ENCODE peak calls at places on chromosomes 2 and 18, in four cellular contexts. One of them, this sample, is unnamed. For H3K4me1, the result is how much of the 10 kb centered on the place peaks cover.

GRCh38 chr2:239161711-239162140 is 239.1 kb downstream of the HDAC4 start:
- DNase-seq in IMR-90: no peak
- DNase-seq in ovary: no peak
- DNase-seq in uterus: peak
- DNase-seq in this sample: peak

GRCh38 chr18:79108520-79109215 is 39.5 kb downstream of the ATP9B start:
- DNase-seq in IMR-90: no peak
- DNase-seq in ovary: no peak
- DNase-seq in uterus: no peak
- DNase-seq in this sample: no peak

GRCh38 chr18:34932363-34932762 is 108.8 kb upstream of the MAPRE2 start:
- DNase-seq in uterus: no peak
- DNase-seq in IMR-90: no peak
- DNase-seq in ovary: no peak
- DNase-seq in this sample: no peak

GRCh38 chr2:17583166-17583565 is 42.7 kb downstream of the VSNL1 start:
- DNase-seq in uterus: no peak
- DNase-seq in IMR-90: no peak
- DNase-seq in ovary: no peak
- DNase-seq in this sample: peak

GRCh38 chr2:110829413-110830146 is 97.2 kb downstream of the ACOXL start:
- DNase-seq in ovary: no peak
- DNase-seq in uterus: no peak
- DNase-seq in IMR-90: no peak
- DNase-seq in this sample: no peak

GRCh38 chr2:200677721-200678532 is 92.1 kb downstream of the AOX1 start:
- DNase-seq in IMR-90: peak
- DNase-seq in ovary: peak
- DNase-seq in uterus: no peak
- DNase-seq in this sample: peak

GRCh38 chr2:230814616-230815015 is 50.1 kb upstream of the ITM2C start:
- DNase-seq in ovary: no peak
- DNase-seq in uterus: no peak
- DNase-seq in IMR-90: peak
- DNase-seq in this sample: no peak

GRCh38 chr2:239935789-239936758 is 89.1 kb downstream of the NDUFA10 start:
- DNase-seq in ovary: no peak
- DNase-seq in uterus: no peak
- DNase-seq in IMR-90: no peak
- DNase-seq in this sample: peak

GRCh38 chr2:42854207-42854818 is 61.9 kb upstream of the HAAO start:
- DNase-seq in ovary: peak
- DNase-seq in IMR-90: peak
- DNase-seq in uterus: peak
- DNase-seq in this sample: peak

GRCh38 chr18:44520981-44521672 is 159.6 kb upstream of the SETBP1 start:
- DNase-seq in IMR-90: no peak
- DNase-seq in uterus: no peak
- DNase-seq in ovary: no peak
- DNase-seq in this sample: no peak

GRCh38 chr2:54520687-54521086 is 64.6 kb downstream of the SPTBN1 start:
- DNase-seq in uterus: no peak
- DNase-seq in IMR-90: peak
- DNase-seq in ovary: no peak
- DNase-seq in this sample: no peak
- H3K4me1 ChIP-seq in uterus: under half
- H3K4me1 ChIP-seq in IMR-90: under half
- H3K4me1 ChIP-seq in ovary: under half
- H3K4me1 ChIP-seq in this sample: half or more

GRCh38 chr2:234025475-234025874 is 25.0 kb upstream of the SPP2 start:
- DNase-seq in ovary: no peak
- DNase-seq in IMR-90: no peak
- DNase-seq in uterus: no peak
- DNase-seq in this sample: no peak

GRCh38 chr2:234026693-234027254 is 23.7 kb upstream of the SPP2 start:
- DNase-seq in uterus: no peak
- DNase-seq in ovary: no peak
- DNase-seq in IMR-90: no peak
- DNase-seq in this sample: no peak

GRCh38 chr2:234027646-234028045 is 22.9 kb upstream of the SPP2 start:
- DNase-seq in ovary: no peak
- DNase-seq in IMR-90: no peak
- DNase-seq in uterus: no peak
- DNase-seq in this sample: no peak

GRCh38 chr2:234024304-234024703 is 26.2 kb upstream of the SPP2 start:
- DNase-seq in ovary: no peak
- DNase-seq in IMR-90: no peak
- DNase-seq in uterus: no peak
- DNase-seq in this sample: no peak

DNA sequence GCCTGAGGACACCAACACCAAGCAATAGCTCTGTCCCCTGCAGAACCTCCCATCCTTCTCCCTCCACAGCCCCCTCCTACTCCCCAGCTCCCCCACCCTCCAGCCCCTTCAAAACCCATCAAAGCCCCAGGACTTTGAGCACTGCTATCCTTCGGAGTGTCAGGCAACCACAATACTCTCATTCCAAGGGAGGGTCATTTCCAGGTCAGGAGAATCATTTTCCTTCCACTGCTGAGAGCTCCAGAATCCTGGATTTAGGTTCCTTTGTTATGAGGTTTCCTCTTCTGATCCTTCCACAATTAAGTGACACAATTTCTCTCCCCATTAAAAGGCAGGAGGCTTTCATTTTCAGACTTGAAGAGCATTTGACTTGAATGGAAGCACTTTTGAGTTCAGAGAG is 24.4 kb upstream of the SPP2 start:
- DNase-seq in ovary: no peak
- DNase-seq in uterus: no peak
- DNase-seq in IMR-90: peak
- DNase-seq in this sample: no peak
- H3K27ac ChIP-seq in ovary: no peak
- H3K27ac ChIP-seq in uterus: no peak
- H3K27ac ChIP-seq in IMR-90: no peak
- H3K27ac ChIP-seq in this sample: no peak

DNA sequence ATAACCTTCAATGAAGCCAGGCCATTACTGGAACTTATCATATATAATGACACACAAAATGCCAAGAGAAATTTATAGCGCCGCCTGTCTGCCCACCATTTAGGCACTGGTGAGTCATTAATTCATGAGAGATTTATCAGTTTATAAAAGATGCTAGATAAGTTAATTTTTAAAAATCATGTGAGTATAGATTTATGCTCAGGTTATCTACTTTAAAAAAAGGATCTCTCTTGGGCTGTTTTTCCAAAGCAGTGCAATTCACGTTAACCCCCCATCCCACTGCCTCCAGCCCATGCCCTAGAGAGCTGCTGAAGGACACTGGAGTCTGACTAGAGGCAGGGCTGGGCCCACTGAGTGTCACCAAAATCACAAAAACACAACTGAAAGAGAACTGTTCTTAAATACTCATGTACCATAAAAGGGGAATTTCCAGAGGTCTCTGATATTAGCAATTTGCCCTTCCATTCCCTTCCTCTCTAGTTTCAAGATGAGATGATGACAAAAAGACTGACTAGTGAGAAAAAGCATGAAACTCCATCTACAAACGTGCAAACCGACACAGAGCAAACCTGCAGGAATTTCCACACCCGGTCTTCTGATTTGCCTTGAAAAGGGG is 160.8 kb downstream of the BCL2 start:
- DNase-seq in IMR-90: no peak
- DNase-seq in ovary: no peak
- DNase-seq in uterus: no peak
- DNase-seq in this sample: no peak
- TF ChIP-seq CTCF in IMR-90: no peak
- TF ChIP-seq CTCF in ovary: no peak
- TF ChIP-seq CTCF in uterus: no peak
- TF ChIP-seq CTCF in this sample: no peak

GRCh38 chr2:174599310-174599941 is 1.8 kb upstream of the WIPF1 start:
- DNase-seq in IMR-90: no peak
- DNase-seq in uterus: no peak
- DNase-seq in ovary: no peak
- DNase-seq in this sample: no peak
- H3K4me1 ChIP-seq in IMR-90: under half
- H3K4me1 ChIP-seq in uterus: under half
- H3K4me1 ChIP-seq in ovary: under half
- H3K4me1 ChIP-seq in this sample: under half

GRCh38 chr2:33042226-33042625 is 95.5 kb downstream of the LTBP1 start:
- DNase-seq in ovary: no peak
- DNase-seq in IMR-90: no peak
- DNase-seq in uterus: no peak
- DNase-seq in this sample: no peak
- H3K27ac ChIP-seq in ovary: no peak
- H3K27ac ChIP-seq in IMR-90: no peak
- H3K27ac ChIP-seq in uterus: no peak
- H3K27ac ChIP-seq in this sample: no peak

GRCh38 chr2:46555646-46556205 is 76.4 kb downstream of the TMEM247 start:
- DNase-seq in ovary: no peak
- DNase-seq in uterus: no peak
- DNase-seq in IMR-90: no peak
- DNase-seq in this sample: no peak

GRCh38 chr2:46552528-46552927 is 73.2 kb downstream of the TMEM247 start:
- DNase-seq in IMR-90: no peak
- DNase-seq in uterus: no peak
- DNase-seq in ovary: no peak
- DNase-seq in this sample: no peak

GRCh38 chr2:46554381-46554780 is 75.0 kb downstream of the TMEM247 start:
- DNase-seq in IMR-90: no peak
- DNase-seq in ovary: no peak
- DNase-seq in uterus: no peak
- DNase-seq in this sample: peak

GRCh38 chr2:46557788-46558187 is 78.4 kb downstream of the TMEM247 start:
- DNase-seq in uterus: no peak
- DNase-seq in ovary: no peak
- DNase-seq in IMR-90: no peak
- DNase-seq in this sample: no peak

DNA sequence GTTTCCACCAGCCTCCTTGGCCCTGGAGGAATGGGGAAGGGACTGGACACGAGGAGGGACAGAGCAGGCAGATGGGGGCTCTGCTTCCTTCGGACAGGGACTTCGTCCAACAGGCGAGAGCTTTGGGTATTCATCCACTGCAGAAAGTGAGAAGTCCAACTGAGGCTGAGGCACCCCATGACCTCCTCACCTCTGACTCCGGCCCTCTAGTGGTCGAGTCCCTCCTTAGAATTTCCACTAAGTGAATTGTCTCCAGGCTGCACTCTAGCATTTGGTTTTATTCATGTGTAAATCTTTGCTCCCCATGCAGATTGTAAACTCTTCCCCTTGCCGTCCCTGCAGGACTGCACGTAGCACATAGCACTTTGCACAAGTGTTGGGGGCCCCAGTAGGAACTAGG is 75.6 kb downstream of the TMEM247 start:
- DNase-seq in ovary: no peak
- DNase-seq in IMR-90: no peak
- DNase-seq in uterus: no peak
- DNase-seq in this sample: no peak
- TF ChIP-seq CTCF in ovary: no peak
- TF ChIP-seq CTCF in IMR-90: no peak
- TF ChIP-seq CTCF in uterus: no peak
- TF ChIP-seq CTCF in this sample: peak

DNA sequence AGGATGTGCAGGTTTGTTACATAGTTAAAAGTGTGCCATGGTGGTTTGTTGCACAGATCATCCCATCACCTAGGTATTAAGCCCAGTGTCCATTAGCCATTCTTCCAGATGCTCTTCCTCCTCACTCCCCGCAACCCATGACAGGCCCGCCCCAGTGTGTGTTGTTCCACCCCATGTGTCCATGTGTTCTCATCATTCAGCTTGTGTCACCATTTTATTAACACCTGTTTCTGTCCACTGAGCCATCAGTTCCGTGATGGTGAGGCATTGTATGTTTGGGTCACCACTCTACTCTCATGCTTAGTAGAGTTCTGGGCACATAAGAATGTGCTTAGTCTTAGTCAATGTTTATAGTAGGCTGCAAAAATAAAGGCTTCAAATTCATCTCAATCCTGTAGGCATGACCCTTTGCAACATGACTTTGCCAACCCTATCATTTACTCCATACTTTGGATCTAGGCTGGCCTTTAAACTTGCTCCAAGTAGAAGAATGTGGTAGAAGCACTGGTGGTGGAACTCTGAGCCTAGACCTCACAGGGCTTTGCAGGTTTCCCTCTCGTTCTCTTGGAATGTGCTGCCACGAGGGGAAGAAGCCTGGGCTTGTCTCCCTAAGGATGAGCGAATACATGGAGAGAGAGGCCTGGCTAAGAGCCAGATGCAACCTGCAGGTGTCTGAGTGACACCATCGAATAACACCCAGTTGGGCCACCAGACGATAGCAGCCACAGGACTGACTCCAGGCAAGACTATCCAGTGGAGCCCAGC is 161.5 kb downstream of the NAPG start:
- DNase-seq in ovary: no peak
- DNase-seq in IMR-90: peak
- DNase-seq in uterus: no peak
- DNase-seq in this sample: no peak
- H3K4me1 ChIP-seq in ovary: under half
- H3K4me1 ChIP-seq in IMR-90: under half
- H3K4me1 ChIP-seq in uterus: under half
- H3K4me1 ChIP-seq in this sample: under half

GRCh38 chr2:206968139-206969086 is 29.1 kb downstream of the CPO start:
- DNase-seq in IMR-90: no peak
- DNase-seq in ovary: no peak
- DNase-seq in uterus: no peak
- DNase-seq in this sample: no peak

GRCh38 chr2:206958236-206958635 is 18.9 kb downstream of the CPO start:
- DNase-seq in IMR-90: no peak
- DNase-seq in ovary: no peak
- DNase-seq in uterus: no peak
- DNase-seq in this sample: no peak

GRCh38 chr2:206962966-206963365 is 23.6 kb downstream of the CPO start:
- DNase-seq in ovary: no peak
- DNase-seq in IMR-90: no peak
- DNase-seq in uterus: no peak
- DNase-seq in this sample: no peak
- H3K27ac ChIP-seq in ovary: no peak
- H3K27ac ChIP-seq in IMR-90: no peak
- H3K27ac ChIP-seq in uterus: no peak
- H3K27ac ChIP-seq in this sample: peak

GRCh38 chr2:143575340-143575739 is 446.1 kb downstream of the ARHGAP15 start:
- DNase-seq in uterus: no peak
- DNase-seq in ovary: no peak
- DNase-seq in IMR-90: peak
- DNase-seq in this sample: no peak
- TF ChIP-seq CTCF in uterus: no peak
- TF ChIP-seq CTCF in ovary: no peak
- TF ChIP-seq CTCF in IMR-90: peak
- TF ChIP-seq CTCF in this sample: peak

DNA sequence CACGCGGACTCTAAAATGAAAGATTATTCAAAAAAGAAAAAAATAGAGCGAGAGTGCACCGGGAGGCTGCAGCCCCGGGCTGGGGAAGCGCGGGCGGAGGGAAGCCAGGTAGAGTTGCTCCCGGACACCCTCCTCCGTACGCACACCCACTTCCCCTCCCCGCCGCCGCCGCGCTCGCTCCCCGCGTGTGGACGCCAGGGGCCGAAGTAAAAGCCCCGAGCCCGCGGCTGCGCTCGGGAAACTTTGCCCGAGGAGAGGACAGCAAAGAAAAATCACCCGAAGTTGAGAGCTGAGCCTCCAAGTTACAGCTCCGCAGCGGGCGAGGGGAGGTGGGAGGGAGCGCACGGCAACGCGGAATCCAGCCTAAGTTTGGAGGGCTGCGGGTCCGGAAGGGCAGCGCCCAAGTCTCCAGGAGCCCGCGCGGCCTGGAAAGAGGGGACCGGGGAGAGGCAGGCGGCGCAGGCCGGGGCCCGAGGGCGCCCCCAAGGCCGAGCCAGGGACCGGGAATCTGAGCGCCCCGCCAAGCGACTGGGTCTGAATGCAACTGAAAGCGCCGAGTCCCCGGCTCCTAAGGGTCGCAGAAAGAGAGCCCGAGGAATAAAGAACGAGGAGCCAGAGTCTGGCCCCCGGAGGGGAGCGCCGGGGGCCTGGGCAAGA is 666 bp upstream of the BCL11A start:
- DNase-seq in uterus: no peak
- DNase-seq in IMR-90: no peak
- DNase-seq in ovary: no peak
- DNase-seq in this sample: peak
- H3K4me1 ChIP-seq in uterus: under half
- H3K4me1 ChIP-seq in IMR-90: under half
- H3K4me1 ChIP-seq in ovary: under half
- H3K4me1 ChIP-seq in this sample: half or more